ENCODE peak calls at places on chromosomes 2 and 18, in seven cellular contexts. Z is mesendoderm, V is RWPE1, P is cardiac muscle cell, O is hepatocyte, E is adrenal gland, M is IMR-90. K is an unnamed sample.

GRCh38 chr2:169693344-169693743 is 861 bp downstream of the CFAP210 start:
- DNase-seq in P (no peak), V (no peak), O (no peak), E (no peak), Z (peak; percentile 45), M (no peak), K (no peak)

GRCh38 chr18:23191952-23192662 is 56.8 kb downstream of the CABLES1 start:
- DNase-seq in M (peak; percentile 95), O (peak; percentile 54), P (peak; percentile 92), V (peak; percentile 13), E (peak; percentile 61), Z (no peak), K (peak; percentile 73)

GRCh38 chr2:119553687-119554344 is 9.6 kb downstream of the CFAP221 start:
- DNase-seq in Z (no peak), P (no peak), O (no peak), M (no peak), E (no peak), V (no peak), K (no peak)

GRCh38 chr2:12558519-12558918 is 158.2 kb upstream of the TRIB2 start:
- DNase-seq in Z (peak; percentile 18), M (no peak), V (no peak), O (no peak), P (no peak), E (no peak), K (no peak)

GRCh38 chr2:100819365-100820345 is at the start of gene NPAS2:
- DNase-seq in V (peak; percentile 49), E (peak; percentile 46), O (peak; percentile 78), M (peak; percentile 46), Z (peak; percentile 43), P (peak; percentile 79), K (peak; percentile 77)

GRCh38 chr2:168515502-168515901 is 59.4 kb downstream of the CERS6 start:
- DNase-seq in Z (no peak), V (peak; percentile 62), E (no peak), P (peak; percentile 89), M (peak; percentile 76), O (no peak), K (no peak)

GRCh38 chr2:221347471-221347870 is 224.6 kb downstream of the EPHA4 start:
- DNase-seq in M (peak; percentile 41), P (no peak), V (no peak), O (no peak), E (no peak), Z (no peak), K (no peak)

GRCh38 chr2:232321156-232321816 is 57.3 kb upstream of the ALPP start:
- DNase-seq in M (no peak), O (no peak), P (no peak), E (no peak), V (no peak), Z (peak; percentile 31), K (peak; percentile 37)

GRCh38 chr18:12766986-12767433 is 64.2 kb downstream of the PSMG2 start:
- DNase-seq in Z (peak; percentile 90), E (no peak), P (no peak), V (no peak), M (no peak), O (peak; percentile 50), K (no peak)

GRCh38 chr2:217998926-217999633 is 3.7 kb downstream of the TNS1 start:
- DNase-seq in P (no peak), V (no peak), E (no peak), Z (no peak), M (no peak), O (no peak), K (no peak)

GRCh38 chr2:25251032-25251460 is 82.7 kb upstream of the POMC start:
- DNase-seq in V (no peak), E (no peak), P (no peak), O (peak; percentile 39), Z (no peak), M (no peak), K (no peak)

GRCh38 chr2:230980468-230980867 is 15.5 kb upstream of the SPATA3 start:
- DNase-seq in E (no peak), O (no peak), V (no peak), M (no peak), Z (no peak), P (no peak), K (no peak)

GRCh38 chr2:85889648-85890281 is 975 bp upstream of the ST3GAL5 start:
- DNase-seq in V (no peak), E (peak; percentile 67), P (no peak), Z (no peak), M (no peak), O (no peak), K (no peak)
- H3K27ac ChIP-seq in V (peak overlapping the region; percentile 74), E (peak overlapping the region; percentile 97), P (peak overlapping the region; percentile 1), Z (no peak overlapping the region), M (peak overlapping the region; percentile 47), O (peak overlapping the region; percentile 82), K (peak overlapping the region; percentile 85)

DNA sequence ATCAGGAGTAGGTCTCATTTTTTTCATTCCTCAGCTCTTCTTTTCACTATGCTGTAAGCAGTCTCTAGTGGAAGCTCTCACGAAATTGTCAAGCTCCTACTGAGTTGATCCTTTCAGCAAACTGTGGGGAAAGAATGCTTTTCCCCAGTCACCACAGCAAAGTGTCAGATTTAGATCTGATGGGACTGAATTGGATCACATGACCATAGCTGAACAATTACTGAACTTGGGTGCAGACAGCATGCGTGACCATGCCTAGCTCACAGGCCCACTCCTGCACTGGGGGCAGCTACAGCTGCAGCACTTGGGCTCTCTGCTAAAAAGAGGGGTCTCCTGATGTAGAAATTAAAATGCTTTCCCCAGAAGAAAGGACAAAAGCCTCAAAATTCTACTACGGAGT is 3.1 kb downstream of the ARHGAP15 start:
- DNase-seq in V (no peak), O (no peak), M (no peak), P (no peak), E (no peak), Z (peak; percentile 18), K (no peak)
- H3K27ac ChIP-seq in V (no peak overlapping the region), O (no peak overlapping the region), M (no peak overlapping the region), P (no peak overlapping the region), E (no peak overlapping the region), Z (no peak overlapping the region), K (no peak overlapping the region)

DNA sequence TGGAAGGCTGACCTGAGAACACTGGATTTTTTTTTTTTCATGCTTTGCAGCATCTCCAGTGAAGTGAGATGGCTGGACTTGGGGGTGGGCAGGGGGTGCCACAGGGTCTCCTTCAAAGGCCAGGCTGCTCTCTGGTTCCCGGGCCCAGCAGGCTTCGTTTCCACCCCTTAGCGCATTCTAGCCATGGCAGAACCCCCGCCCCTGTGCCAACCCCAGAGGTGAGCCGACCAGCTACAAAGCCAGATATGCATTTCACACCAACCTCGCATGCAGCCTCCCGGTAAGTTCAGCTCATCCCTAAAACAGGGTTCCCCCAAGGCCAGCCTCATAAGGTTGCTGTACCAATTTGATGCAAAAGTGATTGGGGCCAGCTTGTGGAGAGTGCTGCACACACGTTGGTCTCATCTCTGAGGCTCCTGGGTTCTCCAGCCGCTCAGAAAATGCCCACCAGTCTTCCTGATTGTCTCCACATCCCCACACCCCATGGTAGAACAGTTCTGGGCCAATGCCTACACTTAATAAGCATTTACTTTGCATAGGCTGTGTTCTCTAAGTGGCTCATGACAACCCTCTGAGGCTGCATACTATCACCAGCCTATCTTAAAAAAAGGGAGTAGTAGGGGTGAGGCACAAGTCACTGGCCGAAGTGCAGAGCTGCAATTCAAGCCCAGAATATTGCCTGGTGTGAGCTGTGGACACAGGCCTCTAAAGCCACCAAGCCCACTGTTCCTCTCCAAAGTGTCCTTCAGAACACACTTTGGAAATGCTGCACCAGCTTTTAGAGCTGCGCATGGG is 23.3 kb downstream of the SMAD7 start:
- DNase-seq in V (no peak), Z (peak; percentile 5), O (no peak), P (no peak), E (no peak), M (no peak), K (no peak)
- H3K27ac ChIP-seq in V (peak overlapping the region; percentile 88), Z (no peak overlapping the region), O (peak overlapping the region; percentile 94), P (peak overlapping the region; percentile 84), E (no peak overlapping the region), M (no peak overlapping the region), K (peak overlapping the region; percentile 87)

DNA sequence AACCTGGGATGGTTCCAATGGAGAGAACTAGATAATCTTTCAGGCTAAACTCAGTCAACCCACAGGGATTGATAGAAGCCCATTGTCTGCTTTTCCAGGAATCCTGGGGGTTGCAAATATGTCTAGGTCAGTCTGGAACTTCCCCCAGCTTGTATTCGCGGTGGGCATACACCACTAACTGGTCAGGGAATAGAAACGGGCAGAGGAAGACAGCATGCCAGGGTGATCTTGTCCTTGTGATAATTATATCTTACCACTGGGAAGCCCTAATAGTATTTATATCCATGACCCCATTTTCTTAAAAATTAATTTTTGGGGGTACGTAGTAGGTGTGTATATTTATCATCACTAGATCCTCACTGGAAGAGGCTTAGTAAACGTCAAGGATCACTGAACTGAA is 101.9 kb downstream of the SETBP1 start:
- DNase-seq in E (no peak), V (no peak), M (no peak), P (no peak), Z (no peak), O (no peak), K (no peak)
- H3K27ac ChIP-seq in E (no peak overlapping the region), V (no peak overlapping the region), M (no peak overlapping the region), P (no peak overlapping the region), Z (no peak overlapping the region), O (peak overlapping the region; percentile 60), K (no peak overlapping the region)

GRCh38 chr2:133787651-133788050 is 219.4 kb upstream of the NCKAP5 start:
- DNase-seq in E (no peak), P (no peak), V (no peak), M (no peak), Z (no peak), O (no peak), K (no peak)

GRCh38 chr2:133787207-133787606 is 218.9 kb upstream of the NCKAP5 start:
- DNase-seq in E (no peak), O (no peak), Z (no peak), P (peak; percentile 28), V (no peak), M (peak; percentile 77), K (no peak)

GRCh38 chr2:133789743-133790142 is 221.5 kb upstream of the NCKAP5 start:
- DNase-seq in Z (peak; percentile 34), V (no peak), E (no peak), P (peak; percentile 27), M (no peak), O (peak; percentile 35), K (no peak)

GRCh38 chr2:133790706-133791105 is 222.4 kb upstream of the NCKAP5 start:
- DNase-seq in P (peak; percentile 11), V (no peak), E (no peak), Z (peak; percentile 71), O (no peak), M (peak; percentile 73), K (no peak)

DNA sequence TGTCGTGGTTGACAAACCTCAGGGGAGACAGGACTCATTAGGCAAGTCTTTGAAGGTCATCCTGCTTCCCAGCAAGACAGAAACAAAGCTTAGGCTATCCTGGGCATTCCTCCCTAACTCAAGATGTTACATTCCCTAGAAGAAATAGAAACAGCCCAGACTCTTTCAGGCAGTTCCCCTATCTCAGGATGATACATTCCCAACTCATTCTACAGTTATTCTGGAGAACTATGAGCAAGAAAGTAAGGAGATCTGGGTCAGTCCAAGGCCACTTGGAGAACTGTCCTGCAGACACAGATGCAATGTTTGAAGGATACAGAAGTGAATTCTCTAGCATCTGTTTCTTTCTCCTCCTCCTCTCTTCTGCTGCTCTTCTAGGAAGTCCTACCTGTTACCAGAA is 220.1 kb upstream of the NCKAP5 start:
- DNase-seq in M (peak; percentile 74), O (no peak), Z (no peak), E (no peak), P (no peak), V (no peak), K (no peak)
- H3K27ac ChIP-seq in M (peak overlapping the region; percentile 73), O (no peak overlapping the region), Z (no peak overlapping the region), E (no peak overlapping the region), P (no peak overlapping the region), V (no peak overlapping the region), K (no peak overlapping the region)

GRCh38 chr18:49400398-49401072 is 59.9 kb downstream of the DYM start:
- DNase-seq in V (no peak), M (peak; percentile 48), Z (no peak), O (peak; percentile 6), E (no peak), P (no peak), K (no peak)
- H3K27ac ChIP-seq in V (no peak overlapping the region), M (no peak overlapping the region), Z (no peak overlapping the region), O (peak overlapping the region; percentile 19), E (no peak overlapping the region), P (no peak overlapping the region), K (no peak overlapping the region)

K was measured in sigmoid colon.